ENCODE peak calls at places on chromosomes 13 and 19, in six cellular contexts. O is upper lobe of left lung, R is right lobe of liver, V is body of pancreas, M is heart left ventricle, G is HCT116. B is an unnamed sample.

GRCh38 chr19:964116-964520 is 20.0 kb upstream of the WDR18 start:
- ATAC-seq in V (no peak), M (no peak), G (no peak), O (no peak), R (no peak), B (no peak)

GRCh38 chr19:2320057-2320456 is 8.3 kb downstream of the LSM7 start:
- ATAC-seq in M (no peak), G (no peak), V (no peak), O (no peak), R (no peak), B (no peak)

GRCh38 chr19:23771761-23772667 is 13.3 kb upstream of the ZNF681 start:
- ATAC-seq in R (no peak), V (no peak), M (no peak), G (no peak), O (no peak), B (no peak)

GRCh38 chr13:89695343-89696257 is 1651.9 kb upstream of the MIR17HG start:
- ATAC-seq in M (peak), O (peak), V (peak), G (peak), R (peak), B (no peak)

GRCh38 chr13:30601836-30602235 is 15.9 kb upstream of the USPL1 start:
- ATAC-seq in R (no peak), G (no peak), M (no peak), O (no peak), V (no peak), B (no peak)

GRCh38 chr13:98175823-98176222 is 1.2 kb downstream of the RNF113B start:
- ATAC-seq in V (no peak), O (no peak), M (no peak), R (no peak), G (no peak), B (no peak)

GRCh38 chr13:84430015-84430414 is 547.7 kb upstream of the SLITRK1 start:
- ATAC-seq in V (no peak), O (no peak), R (no peak), G (no peak), M (no peak), B (no peak)

GRCh38 chr13:52051400-52051799 is 26.9 kb downstream of the UTP14C start:
- ATAC-seq in V (no peak), M (no peak), G (no peak), O (no peak), R (no peak), B (no peak)

GRCh38 chr13:32917504-32917903 is 98.7 kb upstream of the KL start:
- ATAC-seq in G (no peak), V (no peak), M (no peak), R (no peak), O (no peak), B (no peak)

GRCh38 chr13:77521595-77522367 is 13.7 kb upstream of the SCEL start:
- ATAC-seq in V (peak), O (peak), G (peak), R (peak), M (no peak), B (no peak)

GRCh38 chr13:35957996-35958395 is 173.2 kb downstream of the DCLK1 start:
- ATAC-seq in O (peak), G (no peak), R (no peak), M (no peak), V (peak), B (no peak)

GRCh38 chr13:25059943-25060342 is 36.0 kb upstream of the PABPC3 start:
- ATAC-seq in G (no peak), R (no peak), V (no peak), M (no peak), O (no peak), B (no peak)

GRCh38 chr19:245457-245856 is 45.7 kb downstream of the PLPP2 start:
- ATAC-seq in O (no peak), R (no peak), G (no peak), M (no peak), V (no peak), B (no peak)

GRCh38 chr13:110368408-110368807 is 61.3 kb downstream of the COL4A2 start:
- ATAC-seq in M (no peak), O (no peak), R (no peak), G (no peak), V (no peak), B (no peak)

GRCh38 chr13:100809856-100810255 is 135.3 kb upstream of the TMTC4 start:
- ATAC-seq in R (no peak), M (no peak), G (no peak), O (no peak), V (no peak), B (no peak)

GRCh38 chr19:21910318-21910717 is 74.3 kb upstream of the ZNF43 start:
- ATAC-seq in M (no peak), V (no peak), G (no peak), O (no peak), R (no peak), B (no peak)

GRCh38 chr19:53076984-53077383 is 26.2 kb downstream of the ZNF160 start:
- ATAC-seq in V (peak), R (peak), G (no peak), M (peak), O (no peak), B (peak)

GRCh38 chr19:51093066-51093465 is 10.4 kb upstream of the KLK14 start:
- ATAC-seq in O (no peak), R (no peak), V (no peak), G (no peak), M (no peak), B (no peak)

GRCh38 chr19:54905908-54906511 is at the start of gene NCR1:
- ATAC-seq in V (no peak), R (no peak), O (peak), M (no peak), G (no peak), B (no peak)

GRCh38 chr13:97385146-97385545 is 48.8 kb upstream of the RAP2A start:
- ATAC-seq in R (no peak), M (peak), O (peak), V (no peak), G (no peak), B (no peak)

GRCh38 chr19:4851551-4852290 is 15.7 kb downstream of the PLIN3 start:
- ATAC-seq in O (peak), G (peak), M (peak), R (peak), V (peak), B (peak)

GRCh38 chr13:48475230-48475629 is 57.6 kb downstream of the RCBTB2 start:
- ATAC-seq in O (no peak), G (peak), M (no peak), R (no peak), V (no peak), B (no peak)

GRCh38 chr13:73717632-73718031 is 416.6 kb downstream of the KLF12 start:
- ATAC-seq in M (peak), G (no peak), O (no peak), R (peak), V (peak), B (no peak)

GRCh38 chr19:42200116-42200740 is 17.2 kb downstream of the DEDD2 start:
- ATAC-seq in M (no peak), R (no peak), G (no peak), O (no peak), V (no peak), B (no peak)

GRCh38 chr19:2603320-2603719 is 99.2 kb downstream of the GNG7 start:
- ATAC-seq in M (peak), G (no peak), O (no peak), R (no peak), V (no peak), B (peak)

GRCh38 chr13:21152251-21152899 is 24.0 kb downstream of the SKA3 start:
- ATAC-seq in R (no peak), G (peak), V (no peak), O (no peak), M (no peak), B (no peak)

GRCh38 chr19:41386442-41386841 is 10.1 kb downstream of the TMEM91 start:
- ATAC-seq in G (no peak), V (peak), O (no peak), R (no peak), M (no peak), B (peak)

GRCh38 chr13:30780338-30780981 is 45.1 kb downstream of the ALOX5AP start:
- ATAC-seq in V (peak), O (no peak), R (no peak), G (no peak), M (no peak), B (no peak)

GRCh38 chr13:32736648-32737047 is 150.4 kb downstream of the PDS5B start:
- ATAC-seq in M (no peak), O (no peak), G (no peak), R (peak), V (no peak), B (no peak)

GRCh38 chr13:36630181-36630806 is 43.5 kb upstream of the SERTM1 start:
- ATAC-seq in O (no peak), R (no peak), V (no peak), G (no peak), M (peak), B (no peak)

GRCh38 chr19:54035215-54036178 is 28.2 kb downstream of the VSTM1 start:
- ATAC-seq in G (no peak), V (no peak), R (no peak), M (no peak), O (no peak), B (no peak)

GRCh38 chr13:23348270-23349126 is 85.0 kb downstream of the SACS start:
- ATAC-seq in O (no peak), R (no peak), M (peak), V (no peak), G (no peak), B (peak)

GRCh38 chr13:96020155-96020575 is 33.0 kb downstream of the UGGT2 start:
- ATAC-seq in M (peak), G (peak), V (peak), R (peak), O (no peak), B (peak)

GRCh38 chr13:110347535-110348308 is 40.6 kb downstream of the COL4A2 start:
- ATAC-seq in M (peak), O (no peak), R (peak), V (peak), G (peak), B (peak)

GRCh38 chr13:75196112-75196855 is 285.7 kb downstream of the TBC1D4 start:
- ATAC-seq in V (no peak), G (no peak), O (no peak), R (no peak), M (peak), B (no peak)

GRCh38 chr19:49355890-49356289 is 6.3 kb downstream of the TEAD2 start:
- ATAC-seq in M (peak), R (peak), V (peak), G (no peak), O (no peak), B (peak)

GRCh38 chr19:6273701-6274601 is 5.8 kb downstream of the MLLT1 start:
- ATAC-seq in O (peak), G (no peak), V (peak), M (peak), R (peak), B (peak)

GRCh38 chr19:51010066-51010795 is 8.8 kb upstream of the KLK8 start:
- ATAC-seq in R (no peak), O (no peak), V (no peak), M (no peak), G (no peak), B (no peak)

GRCh38 chr13:33617055-33617454 is 200.9 kb upstream of the RFC3 start:
- ATAC-seq in M (no peak), O (no peak), V (no peak), G (no peak), R (no peak), B (no peak)

GRCh38 chr13:38979891-38980627 is 10.6 kb downstream of the STOML3 start:
- ATAC-seq in V (peak), M (peak), G (no peak), R (no peak), O (no peak), B (peak)

GRCh38 chr13:42101821-42102580 is 53.6 kb downstream of the DGKH start:
- ATAC-seq in G (no peak), V (no peak), O (no peak), R (no peak), M (peak), B (no peak)
- TF ChIP-seq POLR2A in G (no peak), V (no peak), O (no peak), R (no peak), M (no peak), B (no peak)

GRCh38 chr19:18919086-18919894 is at the start of the genes COPE and DDX49:
- ATAC-seq in R (peak), O (peak), M (peak), V (peak), G (peak), B (peak)

GRCh38 chr19:18922228-18922985 is 2.9 kb downstream of the DDX49 start:
- ATAC-seq in V (no peak), R (no peak), M (no peak), G (no peak), O (no peak), B (no peak)

GRCh38 chr19:18921593-18921992 is 2.1 kb downstream of the DDX49 start:
- ATAC-seq in G (no peak), O (no peak), R (no peak), V (no peak), M (no peak), B (no peak)

GRCh38 chr19:18919895-18920204 is 335 bp downstream of the DDX49 start:
- ATAC-seq in M (no peak), V (no peak), R (no peak), G (peak), O (no peak), B (no peak)

GRCh38 chr19:18920400-18920799 is 885 bp downstream of the DDX49 start:
- ATAC-seq in O (no peak), M (no peak), V (no peak), G (no peak), R (no peak), B (no peak)
- TF ChIP-seq POLR2A in O (no peak), M (no peak), V (no peak), G (no peak), R (no peak), B (no peak)

DNA sequence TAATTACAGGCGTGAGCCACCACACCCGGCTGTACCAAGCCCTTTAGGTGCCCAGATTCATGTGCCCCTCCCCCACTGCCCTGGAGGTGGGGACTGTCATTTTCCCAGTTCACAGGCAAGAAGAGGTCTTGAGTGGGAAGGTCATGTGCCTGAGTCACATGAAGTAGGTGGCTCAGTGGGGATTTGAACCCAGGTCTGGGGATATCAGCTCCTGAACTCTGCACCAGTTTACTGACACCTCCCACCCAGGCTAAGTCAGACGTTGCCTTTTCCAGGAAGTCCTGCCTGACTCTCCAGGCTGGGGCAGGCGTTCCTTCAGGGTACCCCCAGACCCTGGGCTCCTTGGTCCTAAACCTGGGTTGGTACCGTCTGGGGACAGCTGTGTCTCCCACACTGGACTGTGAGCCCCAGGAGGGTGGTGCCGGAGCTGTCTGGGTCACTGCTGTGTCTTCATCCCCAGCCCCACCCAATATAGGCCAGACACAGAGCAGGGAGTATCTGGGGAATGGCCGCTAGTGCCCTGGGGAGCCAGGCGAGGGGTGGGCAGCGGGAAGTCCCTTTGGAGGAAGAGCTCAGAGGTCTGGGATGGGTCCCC is 8.6 kb downstream of the VASP start:
- ATAC-seq in R (peak), G (no peak), O (peak), V (no peak), M (peak), B (peak)
- TF ChIP-seq POLR2A in R (no peak), G (no peak), O (no peak), V (no peak), M (no peak), B (no peak)

GRCh38 chr19:10812902-10813404 is 23.1 kb downstream of the TMED1 start:
- ATAC-seq in V (peak), R (peak), O (peak), M (peak), G (peak), B (peak)

GRCh38 chr19:10809693-10810285 is 26.2 kb downstream of the TMED1 start:
- ATAC-seq in V (no peak), O (no peak), M (peak), R (peak), G (no peak), B (peak)

GRCh38 chr19:10808937-10809655 is 26.9 kb downstream of the TMED1 start:
- ATAC-seq in M (peak), G (peak), V (no peak), O (no peak), R (no peak), B (no peak)

GRCh38 chr19:10812196-10812595 is 23.8 kb downstream of the TMED1 start:
- ATAC-seq in V (no peak), G (peak), M (no peak), R (no peak), O (no peak), B (no peak)

DNA sequence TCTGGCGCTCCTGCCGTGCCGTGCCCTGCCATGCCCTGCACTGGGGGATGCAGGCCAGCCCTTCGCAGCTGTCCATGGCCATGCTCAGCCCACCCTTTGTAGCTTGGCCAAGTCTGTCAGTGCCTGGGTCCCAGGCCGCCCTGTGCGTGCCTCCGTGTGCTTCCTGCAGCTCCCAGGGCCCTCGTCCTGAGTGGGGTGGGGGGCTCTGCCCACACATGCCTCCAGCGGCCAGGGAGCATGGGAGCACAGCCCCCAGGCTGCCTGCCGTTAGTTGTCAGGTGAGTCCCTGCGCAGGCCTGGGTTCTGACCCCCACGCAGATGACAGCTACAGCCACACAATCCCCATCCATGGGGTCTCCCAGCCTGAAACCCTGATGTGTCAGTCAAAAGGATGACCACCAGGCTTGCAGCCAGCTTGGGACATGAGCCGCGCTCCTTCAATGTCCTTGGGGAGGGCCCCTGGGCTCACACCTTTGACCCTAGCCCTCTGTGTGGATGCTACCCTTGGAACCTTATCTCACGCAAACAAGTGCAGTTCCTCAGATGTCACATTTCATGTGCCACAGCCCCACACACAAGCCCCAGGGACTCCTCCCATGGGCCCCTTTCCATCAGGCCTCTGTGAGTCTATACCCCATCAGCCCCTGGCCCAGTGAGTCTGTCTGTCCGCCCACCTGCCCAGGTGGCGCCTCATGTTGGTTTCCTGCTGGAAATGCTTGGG is 24.5 kb downstream of the TMED1 start:
- ATAC-seq in G (no peak), V (no peak), O (no peak), R (no peak), M (no peak), B (no peak)
- TF ChIP-seq POLR2A in G (no peak), V (no peak), O (no peak), R (no peak), M (no peak), B (no peak)

DNA sequence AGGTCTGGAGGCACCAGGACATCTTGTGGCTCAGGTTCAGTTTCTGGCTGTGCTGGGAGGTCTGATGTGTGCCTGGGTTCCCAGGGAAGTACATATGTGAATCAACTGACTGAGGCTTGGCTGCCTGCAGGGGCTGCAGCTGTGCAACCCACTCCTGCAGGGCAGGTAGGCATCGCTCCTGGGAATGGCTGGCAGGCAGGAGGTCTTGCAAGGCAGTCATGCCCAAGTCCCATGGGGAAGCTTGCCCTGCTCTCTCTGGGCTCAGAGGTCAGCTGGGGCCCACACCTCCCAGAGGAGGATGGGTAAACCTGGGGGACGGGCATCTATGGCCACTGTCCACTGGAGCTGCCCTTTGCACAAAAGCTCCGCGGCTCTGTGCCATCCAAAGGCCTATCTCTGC is 1141.8 kb downstream of the SLITRK1 start:
- ATAC-seq in V (no peak), M (no peak), O (peak), R (no peak), G (no peak), B (no peak)
- TF ChIP-seq POLR2A in V (no peak), M (no peak), O (no peak), R (no peak), G (no peak), B (no peak)

GRCh38 chr13:44917589-44918322 is 71.5 kb downstream of the NUFIP1 start:
- ATAC-seq in V (peak), G (peak), O (peak), M (peak), R (peak), B (peak)
- TF ChIP-seq POLR2A in V (no peak), G (peak), O (no peak), M (peak), R (no peak), B (no peak)

DNA sequence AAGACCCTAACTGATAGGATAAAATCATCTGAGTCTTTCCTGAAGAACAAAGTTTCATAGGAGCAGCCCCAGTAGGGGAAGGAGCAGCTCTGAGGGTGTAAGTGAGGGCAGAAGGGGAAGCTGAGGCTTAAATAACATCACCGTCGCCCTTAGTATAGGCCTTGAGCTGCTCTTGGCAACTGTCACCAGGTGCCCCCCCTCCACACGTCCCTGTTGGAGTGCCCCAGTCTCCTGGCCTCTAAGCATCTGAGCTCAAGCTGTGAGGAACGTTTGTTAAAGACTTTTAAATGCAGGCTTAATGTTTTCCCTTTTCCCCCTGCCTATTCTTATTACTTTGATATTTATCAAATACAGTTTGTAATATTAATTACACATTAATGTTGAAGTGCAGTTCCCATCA is 170.6 kb downstream of the ZIC5 start:
- ATAC-seq in G (no peak), V (no peak), M (no peak), O (no peak), R (no peak), B (no peak)
- TF ChIP-seq POLR2A in G (no peak), V (no peak), M (no peak), O (no peak), R (no peak), B (no peak)